ENCODE peak calls at places on chromosomes 7 and 10, in four cellular contexts. One of them, this sample, is unnamed.

GRCh38 chr10:22648547-22648961 is 65.8 kb downstream of the PIP4K2A start:
- DNase-seq in stimulated activated CD8-positive, alpha-beta memory T cell treated with anti-CD3 and anti-CD28 coated beads, Interleukin-2, amount 100 ng/mL, for 1 hour: no peak
- DNase-seq in NCI-H1105: no peak
- DNase-seq in NCI-H1092 treated with DMSO at 0.1 percent for 48 hours: no peak
- DNase-seq in this sample: no peak

GRCh38 chr10:77392851-77393250 is 244.8 kb downstream of the KCNMA1 start:
- DNase-seq in stimulated activated CD8-positive, alpha-beta memory T cell treated with anti-CD3 and anti-CD28 coated beads, Interleukin-2, amount 100 ng/mL, for 1 hour: no peak
- DNase-seq in NCI-H1105: no peak
- DNase-seq in NCI-H1092 treated with DMSO at 0.1 percent for 48 hours: peak
- DNase-seq in this sample: peak

GRCh38 chr7:15813448-15813847 is 127.0 kb upstream of the MEOX2 start:
- DNase-seq in stimulated activated CD8-positive, alpha-beta memory T cell treated with anti-CD3 and anti-CD28 coated beads, Interleukin-2, amount 100 ng/mL, for 1 hour: no peak
- DNase-seq in NCI-H1105: no peak
- DNase-seq in NCI-H1092 treated with DMSO at 0.1 percent for 48 hours: no peak
- DNase-seq in this sample: no peak

GRCh38 chr7:65250697-65251395 is 122.8 kb upstream of the ZNF92 start:
- DNase-seq in stimulated activated CD8-positive, alpha-beta memory T cell treated with anti-CD3 and anti-CD28 coated beads, Interleukin-2, amount 100 ng/mL, for 1 hour: no peak
- DNase-seq in NCI-H1105: no peak
- DNase-seq in NCI-H1092 treated with DMSO at 0.1 percent for 48 hours: no peak
- DNase-seq in this sample: no peak

GRCh38 chr7:5450549-5451327 is 27.1 kb upstream of the TNRC18 start:
- DNase-seq in stimulated activated CD8-positive, alpha-beta memory T cell treated with anti-CD3 and anti-CD28 coated beads, Interleukin-2, amount 100 ng/mL, for 1 hour: peak
- DNase-seq in NCI-H1105: no peak
- DNase-seq in NCI-H1092 treated with DMSO at 0.1 percent for 48 hours: peak
- DNase-seq in this sample: no peak

GRCh38 chr10:72316748-72317435 is 37.8 kb downstream of the DNAJB12 start:
- DNase-seq in stimulated activated CD8-positive, alpha-beta memory T cell treated with anti-CD3 and anti-CD28 coated beads, Interleukin-2, amount 100 ng/mL, for 1 hour: no peak
- DNase-seq in NCI-H1105: no peak
- DNase-seq in NCI-H1092 treated with DMSO at 0.1 percent for 48 hours: peak
- DNase-seq in this sample: no peak

GRCh38 chr7:138449580-138449979 is 10.5 kb upstream of the TRIM24 start:
- DNase-seq in stimulated activated CD8-positive, alpha-beta memory T cell treated with anti-CD3 and anti-CD28 coated beads, Interleukin-2, amount 100 ng/mL, for 1 hour: peak
- DNase-seq in NCI-H1105: no peak
- DNase-seq in NCI-H1092 treated with DMSO at 0.1 percent for 48 hours: no peak
- DNase-seq in this sample: no peak

GRCh38 chr7:83155407-83155806 is 7.3 kb downstream of the PCLO start:
- DNase-seq in stimulated activated CD8-positive, alpha-beta memory T cell treated with anti-CD3 and anti-CD28 coated beads, Interleukin-2, amount 100 ng/mL, for 1 hour: no peak
- DNase-seq in NCI-H1105: no peak
- DNase-seq in NCI-H1092 treated with DMSO at 0.1 percent for 48 hours: no peak
- DNase-seq in this sample: no peak

GRCh38 chr7:108421720-108422331 is 34.4 kb downstream of the NRCAM start:
- DNase-seq in stimulated activated CD8-positive, alpha-beta memory T cell treated with anti-CD3 and anti-CD28 coated beads, Interleukin-2, amount 100 ng/mL, for 1 hour: no peak
- DNase-seq in NCI-H1105: no peak
- DNase-seq in NCI-H1092 treated with DMSO at 0.1 percent for 48 hours: no peak
- DNase-seq in this sample: no peak

GRCh38 chr10:84739641-84740040 is 411.3 kb downstream of the CCSER2 start:
- DNase-seq in stimulated activated CD8-positive, alpha-beta memory T cell treated with anti-CD3 and anti-CD28 coated beads, Interleukin-2, amount 100 ng/mL, for 1 hour: no peak
- DNase-seq in NCI-H1105: no peak
- DNase-seq in NCI-H1092 treated with DMSO at 0.1 percent for 48 hours: no peak
- DNase-seq in this sample: no peak

GRCh38 chr10:71090330-71090729 is 122.0 kb upstream of the UNC5B start:
- DNase-seq in stimulated activated CD8-positive, alpha-beta memory T cell treated with anti-CD3 and anti-CD28 coated beads, Interleukin-2, amount 100 ng/mL, for 1 hour: no peak
- DNase-seq in NCI-H1105: no peak
- DNase-seq in NCI-H1092 treated with DMSO at 0.1 percent for 48 hours: no peak
- DNase-seq in this sample: no peak

GRCh38 chr7:105087981-105088380 is 74.0 kb downstream of the KMT2E start:
- DNase-seq in stimulated activated CD8-positive, alpha-beta memory T cell treated with anti-CD3 and anti-CD28 coated beads, Interleukin-2, amount 100 ng/mL, for 1 hour: no peak
- DNase-seq in NCI-H1105: no peak
- DNase-seq in NCI-H1092 treated with DMSO at 0.1 percent for 48 hours: no peak
- DNase-seq in this sample: no peak

GRCh38 chr7:95602421-95602820 is 6.1 kb upstream of the PDK4 start:
- DNase-seq in stimulated activated CD8-positive, alpha-beta memory T cell treated with anti-CD3 and anti-CD28 coated beads, Interleukin-2, amount 100 ng/mL, for 1 hour: no peak
- DNase-seq in NCI-H1105: no peak
- DNase-seq in NCI-H1092 treated with DMSO at 0.1 percent for 48 hours: no peak
- DNase-seq in this sample: no peak

GRCh38 chr7:51316262-51316665 is 345 bp downstream of the COBL start:
- DNase-seq in stimulated activated CD8-positive, alpha-beta memory T cell treated with anti-CD3 and anti-CD28 coated beads, Interleukin-2, amount 100 ng/mL, for 1 hour: no peak
- DNase-seq in NCI-H1105: peak
- DNase-seq in NCI-H1092 treated with DMSO at 0.1 percent for 48 hours: peak
- DNase-seq in this sample: peak

GRCh38 chr10:121667948-121668335 is 69.7 kb upstream of the FGFR2 start:
- DNase-seq in stimulated activated CD8-positive, alpha-beta memory T cell treated with anti-CD3 and anti-CD28 coated beads, Interleukin-2, amount 100 ng/mL, for 1 hour: no peak
- DNase-seq in NCI-H1105: no peak
- DNase-seq in NCI-H1092 treated with DMSO at 0.1 percent for 48 hours: no peak
- DNase-seq in this sample: no peak